ENCODE peak calls at places on chromosomes 13 and 19, in seven cellular contexts. F is central memory CD8-positive, alpha-beta T cell; N is frontal cortex; U is Peyer's patch; T is T-cell; P is T-helper 1 cell; M is NCI-H226. I is an unnamed sample.
A peak's percentile ranks its signal among the peaks of the same experiment; 100 is the strongest.

GRCh38 chr13:48214519-48215121 is 18.4 kb upstream of the ITM2B start:
- DNase-seq in F (no peak), M (no peak), U (no peak), T (no peak), N (no peak), P (no peak), I (no peak)

GRCh38 chr13:77698211-77699058 is 948 bp downstream of the SLAIN1 start:
- DNase-seq in F (peak; percentile 33), T (peak; percentile 37), M (no peak), N (peak; percentile 34), U (peak; percentile 50), P (peak; percentile 37), I (no peak)

GRCh38 chr19:1069009-1069779 is 2.2 kb downstream of the ARHGAP45 start:
- DNase-seq in U (no peak), T (peak; percentile 73), P (peak; percentile 69), N (no peak), M (no peak), F (peak; percentile 59), I (no peak)

GRCh38 chr13:113493315-113493951 is 2.9 kb upstream of the DCUN1D2 start:
- DNase-seq in P (no peak), F (no peak), M (peak; percentile 88), N (no peak), U (no peak), T (no peak), I (no peak)

GRCh38 chr19:39997595-39998216 is 846 bp downstream of the ZNF546 start:
- DNase-seq in N (no peak), M (no peak), F (no peak), T (no peak), U (no peak), P (no peak), I (no peak)

GRCh38 chr19:48117515-48118330 is 7.1 kb upstream of the PLA2G4C start:
- DNase-seq in P (no peak), M (no peak), U (peak; percentile 21), F (no peak), T (no peak), N (no peak), I (no peak)

GRCh38 chr13:39148513-39148961 is 110.3 kb downstream of the NHLRC3 start:
- DNase-seq in T (no peak), M (peak; percentile 66), P (no peak), F (no peak), N (no peak), U (no peak), I (no peak)

GRCh38 chr19:21617740-21618339 is 112.4 kb downstream of the ZNF429 start:
- DNase-seq in N (no peak), P (no peak), M (no peak), T (no peak), F (no peak), U (no peak), I (no peak)

GRCh38 chr13:29937836-29938235 is 87.4 kb upstream of the UBL3 start:
- DNase-seq in P (peak; percentile 30), M (no peak), F (no peak), U (no peak), N (no peak), T (peak; percentile 35), I (no peak)

GRCh38 chr19:19466201-19466600 is 49.1 kb downstream of the TSSK6 start:
- DNase-seq in T (no peak), U (no peak), F (no peak), P (no peak), M (no peak), N (no peak), I (no peak)

GRCh38 chr19:49492573-49493411 is 3.4 kb upstream of the RPS11 start:
- DNase-seq in P (no peak), T (no peak), U (no peak), M (no peak), N (no peak), F (no peak), I (no peak)

GRCh38 chr19:29687244-29687896 is 22.1 kb downstream of the PLEKHF1 start:
- DNase-seq in P (no peak), T (no peak), N (no peak), U (no peak), M (peak; percentile 94), F (no peak), I (no peak)

GRCh38 chr13:25175431-25175830 is 3.3 kb upstream of the AMER2 start:
- DNase-seq in T (no peak), P (no peak), N (no peak), F (no peak), U (no peak), M (no peak), I (no peak)

GRCh38 chr13:69683921-69684663 is 423.5 kb upstream of the ATXN8OS start:
- DNase-seq in T (no peak), F (no peak), N (no peak), U (no peak), M (no peak), P (no peak), I (no peak)

GRCh38 chr13:25169951-25170553 is 2.0 kb downstream of the AMER2 start:
- DNase-seq in U (no peak), F (no peak), N (no peak), P (no peak), T (no peak), M (no peak), I (no peak)

GRCh38 chr13:92317066-92317465 is 909.5 kb upstream of the GPC6 start:
- DNase-seq in M (peak; percentile 92), N (no peak), U (no peak), T (no peak), F (no peak), P (no peak), I (no peak)

GRCh38 chr13:32894589-32895001 is 121.6 kb upstream of the KL start:
- DNase-seq in M (peak; percentile 2), P (no peak), F (no peak), T (no peak), N (no peak), U (no peak), I (no peak)

GRCh38 chr19:17323973-17324327 is 10.7 kb downstream of the ANO8 start:
- DNase-seq in N (no peak), U (no peak), M (no peak), P (no peak), F (no peak), T (no peak), I (no peak)

GRCh38 chr19:58007285-58007684 is 4.7 kb upstream of the ZNF606 start:
- DNase-seq in M (no peak), N (no peak), T (no peak), U (no peak), P (no peak), F (no peak), I (no peak)

GRCh38 chr19:41799444-41800000 is 3.1 kb downstream of the CEACAM3 start:
- DNase-seq in M (peak; percentile 52), T (no peak), N (no peak), F (no peak), U (no peak), P (no peak), I (peak; percentile 38)

GRCh38 chr19:30227661-30228112 is 144.5 kb upstream of the ZNF536 start:
- DNase-seq in N (peak; percentile 77), F (no peak), U (peak; percentile 68), T (no peak), M (peak; percentile 47), P (peak; percentile 12), I (no peak)

I was measured in chondrocyte.